ENCODE peak calls at places on chromosomes 6 and 20, in nine cellular contexts. E is NB4; L is A549; F is mammary epithelial cell; T is CD8-positive, alpha-beta T cell; D is HCT116; A is fibroblast of pulmonary artery; K is heart right ventricle; Z is IMR-90. B is an unnamed sample.

GRCh38 chr6:112179631-112180030 is 74.7 kb downstream of the LAMA4 start:
- DNase-seq in E (no peak), L (no peak), F (no peak), T (no peak), D (no peak), A (no peak), K (no peak), Z (peak), B (no peak)

GRCh38 chr6:35343092-35343834 is 905 bp downstream of the PPARD start:
- DNase-seq in E (peak), L (no peak), F (peak), T (no peak), D (no peak), A (peak), K (peak), Z (peak), B (no peak)

GRCh38 chr6:159104931-159105330 is 60.1 kb upstream of the TAGAP start:
- DNase-seq in E (no peak), L (no peak), F (peak), T (no peak), D (no peak), A (no peak), K (no peak), Z (no peak), B (no peak)

GRCh38 chr6:105424177-105424783 is 21.4 kb upstream of the PREP start:
- DNase-seq in E (peak), L (peak), F (peak), T (peak), D (peak), A (peak), K (no peak), Z (peak), B (peak)

GRCh38 chr6:96931198-96931597 is 6.7 kb downstream of the KLHL32 start:
- DNase-seq in E (no peak), L (no peak), F (no peak), T (no peak), D (no peak), A (no peak), K (no peak), Z (no peak), B (no peak)

GRCh38 chr6:30060634-30060981 is 457 bp upstream of the POLR1H start:
- DNase-seq in E (peak), L (no peak), F (peak), T (no peak), D (no peak), A (peak), K (peak), Z (peak), B (peak)

GRCh38 chr6:44132476-44132875 is 5.1 kb downstream of the TMEM63B start:
- DNase-seq in E (no peak), L (no peak), F (no peak), T (no peak), D (no peak), A (no peak), K (no peak), Z (no peak), B (no peak)

GRCh38 chr6:169115632-169116031 is 138.0 kb downstream of the THBS2 start:
- DNase-seq in E (peak), L (no peak), F (no peak), T (no peak), D (no peak), A (peak), K (no peak), Z (peak), B (peak)

GRCh38 chr6:11008821-11009220 is 35.3 kb downstream of the ELOVL2 start:
- DNase-seq in E (no peak), L (no peak), F (no peak), T (no peak), D (no peak), A (peak), K (no peak), Z (peak), B (peak)

GRCh38 chr20:38804682-38805501 is 605 bp upstream of the PPP1R16B start:
- DNase-seq in E (peak), L (no peak), F (no peak), T (peak), D (no peak), A (peak), K (peak), Z (no peak), B (no peak)

GRCh38 chr20:41094656-41095055 is 42.7 kb upstream of the PLCG1 start:
- DNase-seq in E (no peak), L (no peak), F (no peak), T (no peak), D (no peak), A (peak), K (no peak), Z (peak), B (peak)

GRCh38 chr6:144360401-144360800 is 75.3 kb downstream of the UTRN start:
- DNase-seq in E (no peak), L (no peak), F (no peak), T (no peak), D (no peak), A (no peak), K (no peak), Z (no peak), B (no peak)

GRCh38 chr6:11495565-11496145 is 41.9 kb upstream of the TMEM170B start:
- DNase-seq in E (no peak), L (no peak), F (no peak), T (no peak), D (no peak), A (no peak), K (no peak), Z (no peak), B (no peak)

GRCh38 chr6:26595669-26596269 is 984 bp upstream of the ABT1 start:
- DNase-seq in E (peak), L (peak), F (peak), T (peak), D (peak), A (peak), K (peak), Z (peak), B (peak)

GRCh38 chr6:158008894-158009891 is 27.5 kb downstream of the SYNJ2 start:
- DNase-seq in E (peak), L (no peak), F (peak), T (peak), D (no peak), A (peak), K (no peak), Z (peak), B (peak)

GRCh38 chr6:57257911-57258541 is 35.9 kb upstream of the RAB23 start:
- DNase-seq in E (no peak), L (no peak), F (no peak), T (no peak), D (no peak), A (peak), K (no peak), Z (peak), B (peak)

GRCh38 chr6:165641672-165642156 is 21.3 kb downstream of the PDE10A start:
- DNase-seq in E (no peak), L (peak), F (no peak), T (no peak), D (no peak), A (no peak), K (no peak), Z (no peak), B (no peak)

GRCh38 chr6:90940812-90941481 is 354.1 kb upstream of the MAP3K7 start:
- DNase-seq in E (peak), L (peak), F (peak), T (no peak), D (peak), A (peak), K (no peak), Z (peak), B (peak)

GRCh38 chr6:127907960-127908640 is 7.2 kb upstream of the THEMIS start:
- DNase-seq in E (no peak), L (no peak), F (no peak), T (no peak), D (no peak), A (no peak), K (no peak), Z (no peak), B (no peak)

GRCh38 chr20:4441191-4441590 is 280.5 kb upstream of the PRND start:
- DNase-seq in E (no peak), L (no peak), F (no peak), T (no peak), D (no peak), A (no peak), K (no peak), Z (no peak), B (peak)

GRCh38 chr6:43878823-43879495 is 108.9 kb downstream of the VEGFA start:
- DNase-seq in E (peak), L (no peak), F (no peak), T (no peak), D (no peak), A (no peak), K (peak), Z (no peak), B (peak)

GRCh38 chr20:17681741-17682102 is 320 bp downstream of the RRBP1 start:
- DNase-seq in E (no peak), L (no peak), F (no peak), T (no peak), D (no peak), A (no peak), K (no peak), Z (no peak), B (no peak)

GRCh38 chr6:125375013-125375412 is 73.2 kb upstream of the HDDC2 start:
- DNase-seq in E (no peak), L (no peak), F (no peak), T (no peak), D (no peak), A (no peak), K (no peak), Z (no peak), B (no peak)

GRCh38 chr20:1430004-1430451 is 36.6 kb downstream of the NSFL1C start:
- DNase-seq in E (no peak), L (no peak), F (no peak), T (no peak), D (no peak), A (peak), K (no peak), Z (peak), B (peak)

GRCh38 chr6:169990095-169991030 is 238.9 kb downstream of the ERMARD start:
- DNase-seq in E (peak), L (no peak), F (no peak), T (peak), D (no peak), A (no peak), K (no peak), Z (no peak), B (no peak)

GRCh38 chr6:47478233-47479155 is 905 bp downstream of the CD2AP start:
- DNase-seq in E (no peak), L (peak), F (peak), T (no peak), D (no peak), A (peak), K (no peak), Z (peak), B (peak)

GRCh38 chr6:42385339-42385738 is 66.4 kb downstream of the TRERF1 start:
- DNase-seq in E (no peak), L (no peak), F (no peak), T (no peak), D (no peak), A (no peak), K (no peak), Z (no peak), B (no peak)

GRCh38 chr6:137006056-137006455 is 38.7 kb downstream of the IL20RA start:
- DNase-seq in E (no peak), L (no peak), F (no peak), T (no peak), D (no peak), A (no peak), K (no peak), Z (no peak), B (no peak)

GRCh38 chr6:13715444-13715883 is 3.8 kb upstream of the RANBP9 start:
- DNase-seq in E (peak), L (no peak), F (peak), T (no peak), D (no peak), A (peak), K (no peak), Z (no peak), B (peak)

GRCh38 chr20:31788578-31788977 is 30.6 kb upstream of the MYLK2 start:
- DNase-seq in E (peak), L (peak), F (peak), T (no peak), D (no peak), A (no peak), K (no peak), Z (peak), B (peak)

GRCh38 chr6:67706388-67706787 is 928.7 kb upstream of the ADGRB3 start:
- DNase-seq in E (no peak), L (no peak), F (no peak), T (no peak), D (no peak), A (no peak), K (no peak), Z (no peak), B (no peak)
- TF ChIP-seq CTCF in E (no peak), L (no peak), F (no peak), T (no peak), D (no peak), A (no peak), K (no peak), Z (no peak), B (no peak)

GRCh38 chr20:63172726-63173125 is 43.2 kb downstream of the YTHDF1 start:
- DNase-seq in E (peak), L (peak), F (no peak), T (no peak), D (peak), A (no peak), K (no peak), Z (no peak), B (no peak)
- TF ChIP-seq CTCF in E (peak), L (no peak), F (peak), T (no peak), D (peak), A (no peak), K (no peak), Z (peak), B (no peak)

DNA sequence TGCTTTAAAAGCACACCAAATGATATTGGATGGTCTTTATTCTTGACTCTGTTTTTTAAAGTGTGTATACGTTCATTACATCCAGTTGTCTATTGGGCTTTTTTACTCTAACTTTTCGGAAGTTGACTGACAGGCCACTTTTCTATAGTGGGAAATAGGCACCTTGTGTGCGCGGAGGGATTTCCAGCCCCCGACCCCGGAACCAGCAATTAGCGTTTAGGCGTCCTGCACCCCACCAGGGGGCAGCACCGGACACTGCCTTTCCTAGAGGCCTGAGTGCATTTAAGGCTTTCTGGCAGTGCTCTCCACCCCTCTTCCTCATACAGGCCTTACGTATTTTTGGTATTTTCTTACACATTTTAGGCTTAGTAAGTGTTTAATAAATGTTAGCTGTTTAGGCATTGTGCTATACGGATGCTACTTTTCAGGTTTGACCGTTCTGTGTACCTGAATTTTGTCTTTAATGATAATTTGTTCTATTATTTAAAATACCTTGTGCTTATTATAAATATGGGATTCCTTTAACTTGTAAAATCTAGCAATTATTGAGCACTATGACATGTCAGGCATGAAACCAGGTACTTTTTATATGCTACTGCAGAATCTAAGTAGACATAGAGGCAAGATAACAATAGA is 231.8 kb downstream of the BCKDHB start:
- DNase-seq in E (peak), L (peak), F (peak), T (peak), D (peak), A (peak), K (peak), Z (peak), B (no peak)
- TF ChIP-seq CTCF in E (peak), L (peak), F (peak), T (peak), D (peak), A (peak), K (peak), Z (peak), B (peak)

DNA sequence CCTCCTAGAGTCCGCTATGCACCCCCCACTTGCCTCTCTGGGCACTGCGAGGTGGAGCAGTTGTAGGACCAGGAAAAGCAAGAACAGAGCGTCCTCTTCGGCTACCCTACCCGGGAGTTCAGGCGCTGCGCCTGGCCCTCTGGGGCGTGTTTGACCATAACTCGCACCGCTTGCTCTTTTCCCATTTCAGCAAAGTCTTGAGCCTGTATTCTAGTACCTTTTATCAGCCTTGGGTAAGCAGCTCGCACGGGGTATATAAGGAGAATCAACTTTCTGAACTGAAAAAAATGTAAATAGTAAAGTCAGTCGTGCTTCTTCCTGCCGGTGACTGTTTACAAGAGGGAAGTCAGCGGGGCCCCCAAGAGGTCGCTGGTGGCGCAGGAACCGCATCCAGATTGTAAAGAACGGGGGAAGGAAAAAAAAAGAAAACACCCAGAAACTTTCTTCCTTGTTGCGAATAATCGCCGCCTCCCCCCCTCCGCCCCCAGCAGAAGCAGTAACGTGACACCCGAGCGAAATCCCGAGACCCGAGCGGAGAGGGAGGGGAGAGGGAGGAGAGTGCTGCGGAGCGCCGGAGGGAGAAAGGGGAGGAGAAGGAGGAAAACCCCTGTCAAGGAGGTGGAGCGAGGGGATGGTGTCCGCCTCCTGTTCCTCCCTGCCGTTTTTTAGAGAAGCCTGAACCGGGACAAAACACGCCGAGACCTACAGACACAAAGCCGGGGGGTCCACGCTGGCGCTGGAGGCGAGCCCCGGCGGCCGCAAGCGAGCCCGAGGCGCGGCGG is at the start of gene UST:
- DNase-seq in E (peak), L (peak), F (peak), T (peak), D (peak), A (peak), K (peak), Z (peak), B (peak)
- TF ChIP-seq CTCF in E (peak), L (peak), F (peak), T (peak), D (peak), A (peak), K (no peak), Z (peak), B (peak)